ENCODE peak calls at places on chromosomes 11 and 22, in six cellular contexts. H, B, R, U, F and A are unnamed samples. For H3K36me3, the result is how much of the 10 kb centered on the place peaks cover.

GRCh38 chr11:80855975-80856524 is 1415.2 kb upstream of the TENM4 start:
- DNase-seq in H (no peak), R (no peak), U (no peak), B (no peak), F (no peak), A (peak)

GRCh38 chr11:73372371-73372993 is 3.7 kb upstream of the RELT start:
- DNase-seq in B (peak), R (no peak), F (no peak), U (peak), H (peak), A (no peak)

GRCh38 chr11:95625164-95626017 is 164.2 kb downstream of the FAM76B start:
- DNase-seq in B (no peak), U (no peak), R (no peak), H (no peak), F (no peak), A (no peak)

GRCh38 chr22:32644252-32645100 is 157.0 kb upstream of the TIMP3 start:
- DNase-seq in H (no peak), U (peak), F (peak), R (no peak), B (no peak), A (peak)

GRCh38 chr11:61122761-61123160 is 20.5 kb downstream of the CD5 start:
- DNase-seq in H (no peak), U (no peak), B (no peak), F (no peak), R (no peak), A (no peak)

GRCh38 chr11:65551572-65552398 is 6.4 kb downstream of the LTBP3 start:
- DNase-seq in B (peak), U (peak), R (peak), H (peak), F (peak), A (peak)

GRCh38 chr11:110761994-110762393 is 49.8 kb upstream of the ARHGAP20 start:
- DNase-seq in R (peak), F (no peak), U (no peak), B (no peak), H (no peak), A (no peak)

GRCh38 chr11:22787565-22788162 is 41.9 kb downstream of the SVIP start:
- DNase-seq in H (peak), B (peak), U (peak), R (peak), F (no peak), A (peak)

GRCh38 chr11:76400967-76401366 is 19.8 kb downstream of the GVQW3 start:
- DNase-seq in B (no peak), U (no peak), F (no peak), H (no peak), R (no peak), A (no peak)

GRCh38 chr11:17796154-17796553 is 61.6 kb downstream of the KCNC1 start:
- DNase-seq in U (no peak), F (no peak), B (no peak), R (no peak), H (no peak), A (no peak)

GRCh38 chr11:103924166-103925013 is 112.0 kb upstream of the DDI1 start:
- DNase-seq in F (no peak), B (no peak), U (no peak), R (no peak), H (peak), A (no peak)

GRCh38 chr11:84819128-84819527 is 808.0 kb downstream of the DLG2 start:
- DNase-seq in B (no peak), U (no peak), H (peak), F (no peak), R (no peak), A (peak)

GRCh38 chr11:66328036-66328306 is 8.3 kb downstream of the RIN1 start:
- DNase-seq in F (no peak), R (no peak), H (no peak), U (no peak), B (no peak), A (peak)

GRCh38 chr22:45196308-45196707 is 32.6 kb downstream of the NUP50 start:
- DNase-seq in B (no peak), H (no peak), U (no peak), R (no peak), F (peak), A (no peak)

GRCh38 chr11:13073119-13073981 is 64.2 kb downstream of the RASSF10 start:
- DNase-seq in F (no peak), R (no peak), U (no peak), H (no peak), B (no peak), A (peak)

GRCh38 chr11:57904369-57904768 is 119.3 kb upstream of the OR9Q1 start:
- DNase-seq in H (no peak), R (no peak), F (no peak), U (no peak), B (no peak), A (peak)

GRCh38 chr11:46800177-46800576 is 45.9 kb downstream of the CKAP5 start:
- DNase-seq in U (no peak), H (no peak), R (no peak), B (no peak), F (no peak), A (no peak)

GRCh38 chr11:133810179-133810550 is 35.1 kb downstream of the SPATA19 start:
- DNase-seq in B (no peak), R (no peak), H (no peak), U (no peak), F (no peak), A (no peak)

GRCh38 chr11:106706355-106706754 is 311.9 kb downstream of the GUCY1A2 start:
- DNase-seq in B (no peak), R (peak), U (no peak), H (no peak), F (no peak), A (peak)

GRCh38 chr11:284081-285020 is 4.6 kb upstream of the PGGHG start:
- DNase-seq in F (peak), B (no peak), U (no peak), H (no peak), R (peak), A (no peak)

GRCh38 chr11:28649922-28650321 is 541.7 kb downstream of the METTL15 start:
- DNase-seq in B (no peak), U (no peak), R (no peak), H (no peak), F (no peak), A (peak)

GRCh38 chr11:69529001-69529400 is 47.5 kb downstream of the LINC01488 start:
- DNase-seq in U (no peak), H (no peak), R (no peak), F (peak), B (no peak), A (no peak)

GRCh38 chr11:27497284-27497866 is 9.2 kb downstream of the LIN7C start:
- DNase-seq in B (peak), U (no peak), R (peak), F (no peak), H (peak), A (peak)

GRCh38 chr11:105935791-105936190 is 86.2 kb downstream of the MSANTD4 start:
- DNase-seq in R (no peak), U (no peak), H (no peak), B (no peak), F (no peak), A (peak)

GRCh38 chr11:130782361-130783221 is 133.7 kb downstream of the SNX19 start:
- DNase-seq in B (no peak), H (no peak), F (no peak), U (peak), R (no peak), A (no peak)

GRCh38 chr11:77094841-77095365 is 7.7 kb upstream of the OMP start:
- DNase-seq in F (no peak), B (no peak), U (no peak), R (no peak), H (no peak), A (no peak)

GRCh38 chr11:18669211-18669593 is 29.4 kb upstream of the TMEM86A start:
- DNase-seq in F (no peak), B (no peak), U (no peak), R (no peak), H (no peak), A (peak)

GRCh38 chr11:98059488-98059887 is 961.3 kb upstream of the CNTN5 start:
- DNase-seq in H (no peak), R (no peak), U (no peak), B (no peak), F (no peak), A (no peak)

GRCh38 chr11:16346975-16347374 is 9.4 kb downstream of the SOX6 start:
- DNase-seq in R (no peak), U (no peak), F (no peak), H (no peak), B (no peak), A (peak)

GRCh38 chr11:21927628-21928027 is 265.3 kb upstream of the ANO5 start:
- DNase-seq in R (no peak), B (no peak), U (no peak), H (no peak), F (no peak), A (no peak)

GRCh38 chr22:33865248-33865647 is 55.0 kb downstream of the LARGE1 start:
- DNase-seq in F (no peak), H (no peak), B (no peak), R (no peak), U (no peak), A (no peak)

GRCh38 chr11:32385998-32386397 is 49.3 kb downstream of the WT1 start:
- DNase-seq in R (peak), B (no peak), H (peak), U (peak), F (no peak), A (peak)

DNA sequence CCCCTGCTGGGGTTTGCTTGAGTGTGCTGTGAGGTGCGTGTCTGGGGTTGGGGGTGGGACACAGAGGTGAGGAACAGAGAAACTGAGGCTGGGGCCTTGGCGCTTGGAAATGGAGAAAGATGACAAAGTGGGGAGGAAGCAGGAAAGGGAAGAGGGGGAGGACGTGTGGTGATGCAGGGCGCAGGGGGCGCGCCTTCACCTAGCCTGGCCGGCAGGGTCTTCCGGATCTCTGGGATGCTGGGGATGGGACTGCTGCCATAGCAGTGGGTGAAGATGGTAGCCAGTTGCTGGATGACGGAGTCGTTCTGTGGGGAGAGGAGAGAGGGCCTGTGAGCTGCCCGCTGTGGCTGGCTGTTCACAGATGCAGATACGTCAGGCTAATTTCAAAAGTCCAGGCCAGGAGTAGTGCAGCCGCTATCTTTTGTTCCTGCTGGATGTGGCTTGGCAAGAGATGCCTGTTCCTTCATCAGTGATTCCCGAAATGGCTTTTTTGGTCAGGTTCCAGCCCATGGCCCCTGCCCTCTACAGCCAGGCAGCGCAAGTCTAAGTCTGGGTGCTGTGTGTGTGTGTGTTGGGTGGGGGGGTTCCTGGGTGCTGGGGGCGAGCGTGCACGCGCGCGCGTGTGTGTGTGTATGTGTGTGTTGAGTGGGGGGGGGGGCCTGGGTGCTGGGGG is 54.8 kb downstream of the NAT10 start:
- DNase-seq in H (no peak), U (no peak), R (peak), B (no peak), F (no peak), A (no peak)
- H3K4me3 ChIP-seq in H (no peak), U (no peak), R (no peak), B (no peak), F (no peak), A (no peak)

DNA sequence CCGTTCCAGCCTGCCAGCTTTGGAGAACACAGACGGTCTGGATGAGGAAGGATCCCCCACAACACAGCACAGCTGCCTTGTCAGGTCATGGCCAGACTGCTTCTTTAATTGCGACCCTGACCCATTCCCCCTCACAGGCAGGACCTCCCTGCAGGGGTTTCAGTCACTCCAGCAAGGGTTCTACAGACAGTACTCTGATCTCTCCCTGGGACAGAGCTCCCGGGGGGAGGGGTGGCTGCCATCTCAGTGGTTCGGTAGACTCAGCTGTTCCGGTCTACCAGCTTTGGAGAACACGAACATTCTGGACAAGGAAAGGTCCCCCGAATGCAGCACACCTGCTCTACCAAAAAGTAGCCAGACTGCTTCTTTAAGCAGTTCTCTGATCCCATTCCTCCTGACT is 173.4 kb downstream of the TTC28 start:
- DNase-seq in H (no peak), B (no peak), R (no peak), F (no peak), U (no peak), A (no peak)
- H3K36me3 ChIP-seq in H (under half), B (under half), R (under half), F (under half), U (under half), A (under half)

GRCh38 chr22:37501176-37501609 is 15.0 kb upstream of the MFNG start:
- DNase-seq in B (no peak), U (no peak), H (no peak), F (no peak), R (no peak), A (no peak)
- H3K4me3 ChIP-seq in B (no peak), U (no peak), H (no peak), F (no peak), R (no peak), A (no peak)

GRCh38 chr11:2742611-2743426 is 43.0 kb upstream of the KCNQ1OT1 start:
- DNase-seq in B (no peak), R (no peak), F (peak), H (no peak), U (no peak), A (no peak)
- H3K36me3 ChIP-seq in B (under half), R (under half), F (under half), H (under half), U (under half), A (under half)